ENCODE peak calls at places on chromosomes 5 and 9, in ten cellular contexts. One of them, this sample, is unnamed.

GRCh38 chr9:87656485-87656884 is 69.4 kb upstream of the CTSL start:
- DNase-seq in hepatocyte: no peak
- DNase-seq in A549: no peak
- DNase-seq in GM06990: no peak
- DNase-seq in CD8-positive, alpha-beta T cell: no peak
- DNase-seq in HFF-Myc: no peak
- DNase-seq in glutamatergic neuron: no peak
- DNase-seq in cardiac fibroblast: peak; percentile 72
- DNase-seq in heart right ventricle: no peak
- DNase-seq in body of pancreas: no peak
- DNase-seq in this sample: peak; percentile 27

GRCh38 chr5:150603491-150603890 is 37.0 kb upstream of the SYNPO start:
- DNase-seq in hepatocyte: no peak
- DNase-seq in A549: no peak
- DNase-seq in GM06990: no peak
- DNase-seq in CD8-positive, alpha-beta T cell: no peak
- DNase-seq in HFF-Myc: no peak
- DNase-seq in glutamatergic neuron: no peak
- DNase-seq in cardiac fibroblast: no peak
- DNase-seq in heart right ventricle: no peak
- DNase-seq in body of pancreas: no peak
- DNase-seq in this sample: no peak

GRCh38 chr5:6660704-6661103 is 27.5 kb downstream of the SRD5A1 start:
- DNase-seq in hepatocyte: no peak
- DNase-seq in A549: no peak
- DNase-seq in GM06990: no peak
- DNase-seq in CD8-positive, alpha-beta T cell: no peak
- DNase-seq in HFF-Myc: no peak
- DNase-seq in glutamatergic neuron: no peak
- DNase-seq in cardiac fibroblast: no peak
- DNase-seq in heart right ventricle: no peak
- DNase-seq in body of pancreas: no peak
- DNase-seq in this sample: no peak

GRCh38 chr5:72448368-72448767 is 58.8 kb downstream of the ZNF366 start:
- DNase-seq in hepatocyte: no peak
- DNase-seq in A549: no peak
- DNase-seq in GM06990: no peak
- DNase-seq in CD8-positive, alpha-beta T cell: no peak
- DNase-seq in HFF-Myc: no peak
- DNase-seq in glutamatergic neuron: no peak
- DNase-seq in cardiac fibroblast: no peak
- DNase-seq in heart right ventricle: no peak
- DNase-seq in body of pancreas: no peak
- DNase-seq in this sample: no peak

GRCh38 chr9:112748041-112748440 is 2.5 kb upstream of the SNX30 start:
- DNase-seq in hepatocyte: no peak
- DNase-seq in A549: no peak
- DNase-seq in GM06990: no peak
- DNase-seq in CD8-positive, alpha-beta T cell: no peak
- DNase-seq in HFF-Myc: no peak
- DNase-seq in glutamatergic neuron: no peak
- DNase-seq in cardiac fibroblast: no peak
- DNase-seq in heart right ventricle: no peak
- DNase-seq in body of pancreas: no peak
- DNase-seq in this sample: no peak

GRCh38 chr5:65695896-65696295 is 26.0 kb downstream of the SGTB start:
- DNase-seq in hepatocyte: no peak
- DNase-seq in A549: no peak
- DNase-seq in GM06990: no peak
- DNase-seq in CD8-positive, alpha-beta T cell: no peak
- DNase-seq in HFF-Myc: no peak
- DNase-seq in glutamatergic neuron: no peak
- DNase-seq in cardiac fibroblast: no peak
- DNase-seq in heart right ventricle: no peak
- DNase-seq in body of pancreas: no peak
- DNase-seq in this sample: no peak

GRCh38 chr5:135707302-135707701 is 127.2 kb upstream of the SLC25A48 start:
- DNase-seq in hepatocyte: no peak
- DNase-seq in A549: no peak
- DNase-seq in GM06990: no peak
- DNase-seq in CD8-positive, alpha-beta T cell: no peak
- DNase-seq in HFF-Myc: no peak
- DNase-seq in glutamatergic neuron: no peak
- DNase-seq in cardiac fibroblast: no peak
- DNase-seq in heart right ventricle: no peak
- DNase-seq in body of pancreas: no peak
- DNase-seq in this sample: no peak

GRCh38 chr9:15936316-15936869 is 383.6 kb downstream of the CCDC171 start:
- DNase-seq in hepatocyte: no peak
- DNase-seq in A549: no peak
- DNase-seq in GM06990: no peak
- DNase-seq in CD8-positive, alpha-beta T cell: no peak
- DNase-seq in HFF-Myc: peak; percentile 70
- DNase-seq in glutamatergic neuron: no peak
- DNase-seq in cardiac fibroblast: peak; percentile 46
- DNase-seq in heart right ventricle: no peak
- DNase-seq in body of pancreas: no peak
- DNase-seq in this sample: no peak

GRCh38 chr5:40165789-40166728 is 513.7 kb upstream of the PTGER4 start:
- DNase-seq in hepatocyte: no peak
- DNase-seq in A549: no peak
- DNase-seq in GM06990: no peak
- DNase-seq in CD8-positive, alpha-beta T cell: no peak
- DNase-seq in HFF-Myc: no peak
- DNase-seq in glutamatergic neuron: no peak
- DNase-seq in cardiac fibroblast: no peak
- DNase-seq in heart right ventricle: no peak
- DNase-seq in body of pancreas: no peak
- DNase-seq in this sample: no peak

GRCh38 chr5:112316006-112316405 is 103.1 kb downstream of the EPB41L4A start:
- DNase-seq in hepatocyte: no peak
- DNase-seq in A549: no peak
- DNase-seq in GM06990: no peak
- DNase-seq in CD8-positive, alpha-beta T cell: no peak
- DNase-seq in HFF-Myc: no peak
- DNase-seq in glutamatergic neuron: no peak
- DNase-seq in cardiac fibroblast: no peak
- DNase-seq in heart right ventricle: no peak
- DNase-seq in body of pancreas: peak; percentile 14
- DNase-seq in this sample: no peak

GRCh38 chr5:10860196-10860543 is 99.1 kb upstream of the DAP start:
- DNase-seq in hepatocyte: no peak
- DNase-seq in A549: no peak
- DNase-seq in GM06990: no peak
- DNase-seq in CD8-positive, alpha-beta T cell: no peak
- DNase-seq in HFF-Myc: no peak
- DNase-seq in glutamatergic neuron: no peak
- DNase-seq in cardiac fibroblast: no peak
- DNase-seq in heart right ventricle: no peak
- DNase-seq in body of pancreas: no peak
- DNase-seq in this sample: no peak

GRCh38 chr9:82495884-82496777 is 507.6 kb downstream of the SPATA31D1 start:
- DNase-seq in hepatocyte: no peak
- DNase-seq in A549: no peak
- DNase-seq in GM06990: no peak
- DNase-seq in CD8-positive, alpha-beta T cell: no peak
- DNase-seq in HFF-Myc: no peak
- DNase-seq in glutamatergic neuron: no peak
- DNase-seq in cardiac fibroblast: peak; percentile 22
- DNase-seq in heart right ventricle: peak; percentile 10
- DNase-seq in body of pancreas: no peak
- DNase-seq in this sample: no peak

GRCh38 chr5:89566340-89566739 is 683.4 kb upstream of the MEF2C start:
- DNase-seq in hepatocyte: no peak
- DNase-seq in A549: no peak
- DNase-seq in GM06990: no peak
- DNase-seq in CD8-positive, alpha-beta T cell: no peak
- DNase-seq in HFF-Myc: no peak
- DNase-seq in glutamatergic neuron: no peak
- DNase-seq in cardiac fibroblast: no peak
- DNase-seq in heart right ventricle: no peak
- DNase-seq in body of pancreas: no peak
- DNase-seq in this sample: no peak

GRCh38 chr5:60883229-60883628 is 39.2 kb upstream of the ELOVL7 start:
- DNase-seq in hepatocyte: peak; percentile 10
- DNase-seq in A549: peak; percentile 36
- DNase-seq in GM06990: no peak
- DNase-seq in CD8-positive, alpha-beta T cell: no peak
- DNase-seq in HFF-Myc: no peak
- DNase-seq in glutamatergic neuron: no peak
- DNase-seq in cardiac fibroblast: peak; percentile 4
- DNase-seq in heart right ventricle: no peak
- DNase-seq in body of pancreas: no peak
- DNase-seq in this sample: no peak
- TF ChIP-seq CTCF in hepatocyte: peak; percentile 46
- TF ChIP-seq CTCF in A549: peak; percentile 57
- TF ChIP-seq CTCF in GM06990: peak; percentile 46
- TF ChIP-seq CTCF in CD8-positive, alpha-beta T cell: no peak
- TF ChIP-seq CTCF in HFF-Myc: no peak
- TF ChIP-seq CTCF in glutamatergic neuron: peak; percentile 22
- TF ChIP-seq CTCF in cardiac fibroblast: peak; percentile 52
- TF ChIP-seq CTCF in heart right ventricle: peak; percentile 32
- TF ChIP-seq CTCF in body of pancreas: peak; percentile 54
- TF ChIP-seq CTCF in this sample: peak; percentile 54

GRCh38 chr5:96347502-96348292 is 85.4 kb downstream of the PCSK1 start:
- DNase-seq in hepatocyte: no peak
- DNase-seq in A549: no peak
- DNase-seq in GM06990: no peak
- DNase-seq in CD8-positive, alpha-beta T cell: no peak
- DNase-seq in HFF-Myc: no peak
- DNase-seq in glutamatergic neuron: no peak
- DNase-seq in cardiac fibroblast: no peak
- DNase-seq in heart right ventricle: no peak
- DNase-seq in body of pancreas: no peak
- DNase-seq in this sample: no peak
- TF ChIP-seq CTCF in hepatocyte: no peak
- TF ChIP-seq CTCF in A549: no peak
- TF ChIP-seq CTCF in GM06990: no peak
- TF ChIP-seq CTCF in CD8-positive, alpha-beta T cell: no peak
- TF ChIP-seq CTCF in HFF-Myc: no peak
- TF ChIP-seq CTCF in glutamatergic neuron: no peak
- TF ChIP-seq CTCF in cardiac fibroblast: no peak
- TF ChIP-seq CTCF in heart right ventricle: no peak
- TF ChIP-seq CTCF in body of pancreas: no peak
- TF ChIP-seq CTCF in this sample: no peak

GRCh38 chr9:92657296-92658094 is 12.4 kb downstream of the IPPK start:
- DNase-seq in hepatocyte: no peak
- DNase-seq in A549: peak; percentile 28
- DNase-seq in GM06990: no peak
- DNase-seq in CD8-positive, alpha-beta T cell: no peak
- DNase-seq in HFF-Myc: no peak
- DNase-seq in glutamatergic neuron: no peak
- DNase-seq in cardiac fibroblast: no peak
- DNase-seq in heart right ventricle: no peak
- DNase-seq in body of pancreas: no peak
- DNase-seq in this sample: no peak

GRCh38 chr9:92656537-92656925 is 13.4 kb downstream of the IPPK start:
- DNase-seq in hepatocyte: no peak
- DNase-seq in A549: no peak
- DNase-seq in GM06990: no peak
- DNase-seq in CD8-positive, alpha-beta T cell: no peak
- DNase-seq in HFF-Myc: no peak
- DNase-seq in glutamatergic neuron: no peak
- DNase-seq in cardiac fibroblast: no peak
- DNase-seq in heart right ventricle: no peak
- DNase-seq in body of pancreas: no peak
- DNase-seq in this sample: no peak

GRCh38 chr9:92655896-92656536 is 13.9 kb downstream of the IPPK start:
- DNase-seq in hepatocyte: no peak
- DNase-seq in A549: no peak
- DNase-seq in GM06990: no peak
- DNase-seq in CD8-positive, alpha-beta T cell: no peak
- DNase-seq in HFF-Myc: no peak
- DNase-seq in glutamatergic neuron: no peak
- DNase-seq in cardiac fibroblast: no peak
- DNase-seq in heart right ventricle: no peak
- DNase-seq in body of pancreas: no peak
- DNase-seq in this sample: no peak

GRCh38 chr9:92654481-92655301 is 15.2 kb downstream of the IPPK start:
- DNase-seq in hepatocyte: no peak
- DNase-seq in A549: no peak
- DNase-seq in GM06990: no peak
- DNase-seq in CD8-positive, alpha-beta T cell: no peak
- DNase-seq in HFF-Myc: no peak
- DNase-seq in glutamatergic neuron: no peak
- DNase-seq in cardiac fibroblast: no peak
- DNase-seq in heart right ventricle: no peak
- DNase-seq in body of pancreas: no peak
- DNase-seq in this sample: no peak

GRCh38 chr9:92655366-92655765 is 14.6 kb downstream of the IPPK start:
- DNase-seq in hepatocyte: no peak
- DNase-seq in A549: no peak
- DNase-seq in GM06990: no peak
- DNase-seq in CD8-positive, alpha-beta T cell: no peak
- DNase-seq in HFF-Myc: no peak
- DNase-seq in glutamatergic neuron: no peak
- DNase-seq in cardiac fibroblast: no peak
- DNase-seq in heart right ventricle: no peak
- DNase-seq in body of pancreas: no peak
- DNase-seq in this sample: no peak
- TF ChIP-seq CTCF in hepatocyte: no peak
- TF ChIP-seq CTCF in A549: no peak
- TF ChIP-seq CTCF in GM06990: no peak
- TF ChIP-seq CTCF in CD8-positive, alpha-beta T cell: no peak
- TF ChIP-seq CTCF in HFF-Myc: no peak
- TF ChIP-seq CTCF in glutamatergic neuron: no peak
- TF ChIP-seq CTCF in cardiac fibroblast: no peak
- TF ChIP-seq CTCF in heart right ventricle: no peak
- TF ChIP-seq CTCF in body of pancreas: no peak
- TF ChIP-seq CTCF in this sample: no peak

DNA sequence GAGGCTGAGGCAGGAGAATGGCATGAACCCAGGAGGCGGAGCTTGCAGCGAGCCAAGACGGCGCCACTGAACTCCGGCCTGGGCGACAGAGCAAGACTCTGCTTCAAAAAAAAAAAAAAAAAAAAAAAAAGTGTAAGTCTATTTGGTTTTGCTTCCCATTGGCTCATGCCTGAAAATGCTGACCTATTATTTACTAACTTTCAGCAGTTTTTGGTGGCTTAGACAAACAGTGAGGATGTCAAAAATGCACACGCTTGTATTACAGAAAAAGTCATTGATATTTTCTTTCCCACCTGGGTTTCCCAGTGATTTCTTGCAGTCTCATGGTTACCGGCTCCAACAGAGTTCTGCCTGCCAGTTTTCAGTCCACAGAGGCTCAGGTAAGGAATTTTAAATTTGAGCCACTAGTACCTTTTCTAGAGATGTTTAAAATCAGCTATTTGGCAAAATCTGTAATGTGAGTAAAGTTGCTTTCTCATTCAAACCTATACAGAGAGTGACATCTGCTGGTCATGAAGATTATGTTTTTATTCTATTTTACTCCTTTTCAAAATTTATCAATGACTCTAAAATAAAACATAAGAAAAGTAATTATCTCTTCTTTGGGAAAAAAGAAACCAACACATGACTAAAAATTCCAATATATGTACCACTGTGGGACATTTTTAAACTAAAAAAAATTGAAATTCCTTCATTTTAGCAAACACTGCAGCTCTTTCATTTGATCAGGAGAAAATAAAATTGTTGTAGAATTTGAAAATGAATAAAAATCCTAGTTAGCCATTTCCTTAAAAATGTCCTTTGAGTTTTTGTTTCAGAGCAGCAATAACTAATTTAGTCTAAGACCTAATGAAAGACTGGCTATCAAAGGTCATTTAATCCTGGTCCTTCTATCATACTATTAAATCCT is 8.8 kb downstream of the FAM200C start:
- DNase-seq in hepatocyte: peak; percentile 26
- DNase-seq in A549: no peak
- DNase-seq in GM06990: no peak
- DNase-seq in CD8-positive, alpha-beta T cell: no peak
- DNase-seq in HFF-Myc: no peak
- DNase-seq in glutamatergic neuron: no peak
- DNase-seq in cardiac fibroblast: peak; percentile 46
- DNase-seq in heart right ventricle: no peak
- DNase-seq in body of pancreas: no peak
- DNase-seq in this sample: no peak
- TF ChIP-seq CTCF in hepatocyte: peak; percentile 70
- TF ChIP-seq CTCF in A549: peak; percentile 75
- TF ChIP-seq CTCF in GM06990: peak; percentile 32
- TF ChIP-seq CTCF in CD8-positive, alpha-beta T cell: peak; percentile 66
- TF ChIP-seq CTCF in HFF-Myc: peak; percentile 27
- TF ChIP-seq CTCF in glutamatergic neuron: peak; percentile 44
- TF ChIP-seq CTCF in cardiac fibroblast: peak; percentile 39
- TF ChIP-seq CTCF in heart right ventricle: peak; percentile 55
- TF ChIP-seq CTCF in body of pancreas: peak; percentile 28
- TF ChIP-seq CTCF in this sample: peak; percentile 80

This sample was measured in type B pancreatic cell.